ENCODE peak calls at places on chromosomes 13 and 19, in four cellular contexts. C, G, T and D are unnamed samples.

GRCh38 chr19:33370783-33371182 is 2.7 kb upstream of the CEBPG start:
- DNase-seq in C (no peak), G (no peak), T (no peak), D (no peak)

GRCh38 chr19:50358483-50359431 is 6.7 kb downstream of the NAPSA start:
- DNase-seq in C (peak), G (no peak), T (peak), D (peak)

GRCh38 chr13:25807562-25807961 is 244.3 kb downstream of the SHISA2 start:
- DNase-seq in C (no peak), G (no peak), T (no peak), D (no peak)

GRCh38 chr19:40312533-40312932 is 27.4 kb upstream of the AKT2 start:
- DNase-seq in C (no peak), G (no peak), T (no peak), D (no peak)

GRCh38 chr19:36488816-36489138 is 584 bp downstream of the ZNF566 start:
- DNase-seq in C (no peak), G (no peak), T (no peak), D (no peak)

GRCh38 chr19:13981988-13982501 is 24.1 kb downstream of the RFX1 start:
- DNase-seq in C (no peak), G (no peak), T (no peak), D (no peak)

GRCh38 chr13:24128962-24129361 is 31.6 kb upstream of the SPATA13 start:
- DNase-seq in C (no peak), G (no peak), T (no peak), D (no peak)

GRCh38 chr19:14554382-14554812 is 17.5 kb downstream of the NDUFB7 start:
- DNase-seq in C (peak), G (no peak), T (no peak), D (peak)

GRCh38 chr19:51564791-51565190 is 6.3 kb upstream of the ZNF175 start:
- DNase-seq in C (no peak), G (no peak), T (no peak), D (no peak)

GRCh38 chr19:40685563-40685962 is 4.9 kb downstream of the NUMBL start:
- DNase-seq in C (no peak), G (no peak), T (no peak), D (no peak)

GRCh38 chr19:1304197-1304924 is 18.7 kb downstream of the EFNA2 start:
- DNase-seq in C (no peak), G (no peak), T (no peak), D (no peak)

GRCh38 chr13:43838909-43839308 is 40.6 kb downstream of the CCDC122 start:
- DNase-seq in C (no peak), G (no peak), T (no peak), D (no peak)

GRCh38 chr19:11692127-11692790 is 46.5 kb downstream of the ZNF823 start:
- DNase-seq in C (no peak), G (no peak), T (no peak), D (no peak)

GRCh38 chr19:15264061-15264932 is 32.0 kb upstream of the EPHX3 start:
- DNase-seq in C (no peak), G (peak), T (peak), D (peak)

GRCh38 chr19:9818175-9818733 is 625 bp downstream of the FBXL12 start:
- DNase-seq in C (no peak), G (no peak), T (no peak), D (no peak)

GRCh38 chr19:1232652-1233360 is 5.0 kb downstream of the CBARP start:
- DNase-seq in C (no peak), G (no peak), T (no peak), D (no peak)

GRCh38 chr13:99442273-99442895 is 58.9 kb upstream of the TM9SF2 start:
- DNase-seq in C (no peak), G (no peak), T (peak), D (no peak)

GRCh38 chr19:50238043-50238442 is 34.6 kb downstream of the MYH14 start:
- DNase-seq in C (no peak), G (no peak), T (no peak), D (no peak)

GRCh38 chr19:15200575-15201364 is at the start of gene NOTCH3:
- DNase-seq in C (no peak), G (no peak), T (no peak), D (no peak)

GRCh38 chr13:110797230-110797877 is 83.9 kb downstream of the ING1 start:
- DNase-seq in C (no peak), G (no peak), T (no peak), D (no peak)

GRCh38 chr19:45498411-45499195 is at the start of gene PPM1N:
- DNase-seq in C (no peak), G (no peak), T (peak), D (no peak)

GRCh38 chr13:33571618-33572017 is 246.3 kb upstream of the RFC3 start:
- DNase-seq in C (no peak), G (no peak), T (no peak), D (no peak)

GRCh38 chr19:33192010-33192409 is 2.1 kb upstream of the LRP3 start:
- DNase-seq in C (no peak), G (no peak), T (no peak), D (no peak)

GRCh38 chr19:7500811-7501450 is 12.1 kb upstream of the PEX11G start:
- DNase-seq in C (peak), G (no peak), T (no peak), D (peak)

GRCh38 chr13:39892731-39893293 is 237.3 kb downstream of the COG6 start:
- DNase-seq in C (no peak), G (no peak), T (no peak), D (no peak)

GRCh38 chr13:24232037-24232436 is 71.5 kb downstream of the SPATA13 start:
- DNase-seq in C (no peak), G (no peak), T (no peak), D (no peak)

GRCh38 chr19:12749938-12750521 is 1.6 kb upstream of the BEST2 start:
- DNase-seq in C (no peak), G (no peak), T (no peak), D (no peak)

GRCh38 chr13:27622102-27622820 is 569 bp downstream of the POLR1D start:
- DNase-seq in C (no peak), G (no peak), T (no peak), D (no peak)

GRCh38 chr13:28338202-28338601 is 156.7 kb downstream of the FLT1 start:
- DNase-seq in C (no peak), G (no peak), T (no peak), D (no peak)

GRCh38 chr13:67619987-67620386 is 389.9 kb upstream of the PCDH9 start:
- DNase-seq in C (no peak), G (peak), T (no peak), D (no peak)

GRCh38 chr13:69857188-69857821 is 250.3 kb upstream of the ATXN8OS start:
- DNase-seq in C (no peak), G (no peak), T (no peak), D (no peak)

GRCh38 chr19:46611791-46612190 is 10.7 kb downstream of the CALM3 start:
- DNase-seq in C (no peak), G (no peak), T (no peak), D (no peak)

GRCh38 chr19:49432141-49433073 is 7.2 kb downstream of the GFY start:
- DNase-seq in C (no peak), G (no peak), T (no peak), D (no peak)

GRCh38 chr19:48540110-48540509 is 11.9 kb upstream of the SULT2B1 start:
- DNase-seq in C (peak), G (no peak), T (no peak), D (no peak)

GRCh38 chr13:99288069-99288468 is 19.1 kb downstream of the GPR183 start:
- DNase-seq in C (no peak), G (no peak), T (no peak), D (no peak)

GRCh38 chr13:51070005-51070649 is 40.9 kb downstream of the C13orf42 start:
- DNase-seq in C (peak), G (peak), T (peak), D (peak)

GRCh38 chr19:1079566-1080111 is 12.7 kb downstream of the ARHGAP45 start:
- DNase-seq in C (no peak), G (no peak), T (no peak), D (no peak)

GRCh38 chr19:32876919-32877285 is 7.3 kb upstream of the SLC7A9 start:
- DNase-seq in C (no peak), G (no peak), T (no peak), D (no peak)